ENCODE peak calls at places on chromosomes 12 and 14, in six cellular contexts. G, S, R, E, T and H are unnamed samples.

GRCh38 chr12:64142382-64142781 is 79.7 kb downstream of the KICS2 start:
- DNase-seq in G (no peak), S (no peak), R (no peak), E (no peak), T (no peak), H (no peak)

GRCh38 chr12:2813573-2814185 is 1.2 kb downstream of the ITFG2 start:
- DNase-seq in G (peak; percentile 36), S (no peak), R (no peak), E (peak; percentile 69), T (peak; percentile 75), H (peak; percentile 77)

GRCh38 chr14:52076334-52076733 is 7.5 kb upstream of the NID2 start:
- DNase-seq in G (no peak), S (no peak), R (no peak), E (peak; percentile 80), T (peak; percentile 68), H (peak; percentile 69)

GRCh38 chr12:111359231-111359913 is 9.5 kb downstream of the PHETA1 start:
- DNase-seq in G (no peak), S (no peak), R (no peak), E (no peak), T (no peak), H (peak; percentile 4)

GRCh38 chr14:104974665-104975390 is 3.3 kb downstream of the AHNAK2 start:
- DNase-seq in G (no peak), S (no peak), R (peak; percentile 62), E (no peak), T (no peak), H (no peak)

GRCh38 chr12:117100251-117100650 is 1.0 kb upstream of the TESC start:
- DNase-seq in G (no peak), S (no peak), R (peak; percentile 35), E (no peak), T (peak; percentile 7), H (peak; percentile 26)

GRCh38 chr14:32330356-32331226 is 1.5 kb downstream of the AKAP6 start:
- DNase-seq in G (no peak), S (no peak), R (no peak), E (no peak), T (no peak), H (no peak)

GRCh38 chr14:50312734-50313054 is 570 bp downstream of the DMAC2L start:
- DNase-seq in G (peak; percentile 61), S (no peak), R (no peak), E (no peak), T (peak; percentile 50), H (no peak)

GRCh38 chr14:95382747-95383146 is 63.0 kb upstream of the CLMN start:
- DNase-seq in G (no peak), S (no peak), R (no peak), E (no peak), T (no peak), H (no peak)

GRCh38 chr14:77036484-77037337 is 8.2 kb upstream of the IRF2BPL start:
- DNase-seq in G (no peak), S (no peak), R (no peak), E (no peak), T (no peak), H (no peak)

GRCh38 chr14:62307844-62308243 is 545.6 kb downstream of the SNAPC1 start:
- DNase-seq in G (no peak), S (no peak), R (no peak), E (no peak), T (no peak), H (no peak)

GRCh38 chr14:95482967-95483842 is 33.2 kb downstream of the SYNE3 start:
- DNase-seq in G (no peak), S (no peak), R (peak; percentile 91), E (peak; percentile 88), T (peak; percentile 97), H (peak; percentile 92)

GRCh38 chr14:57390806-57391562 is 598 bp downstream of the NAA30 start:
- DNase-seq in G (peak; percentile 20), S (peak; percentile 90), R (peak; percentile 67), E (no peak), T (peak; percentile 37), H (peak; percentile 34)

GRCh38 chr12:50505386-50505827 is 622 bp downstream of the DIP2B start:
- DNase-seq in G (peak; percentile 32), S (no peak), R (peak; percentile 71), E (peak; percentile 1), T (peak; percentile 19), H (peak; percentile 27)

GRCh38 chr14:34911209-34912150 is 36.3 kb upstream of the BAZ1A start:
- DNase-seq in G (no peak), S (no peak), R (no peak), E (peak; percentile 12), T (peak; percentile 41), H (peak; percentile 15)

GRCh38 chr14:37116933-37117844 is 55.2 kb downstream of the SLC25A21 start:
- DNase-seq in G (no peak), S (no peak), R (no peak), E (peak; percentile 47), T (peak; percentile 73), H (peak; percentile 10)